ENCODE peak calls at places on chromosomes 16 and 17, in five cellular contexts. U, H, D, L and T are unnamed samples.

GRCh38 chr17:63136381-63137012 is 170.5 kb downstream of the TANC2 start:
- DNase-seq in H (no peak), L (no peak), U (no peak), D (no peak), T (no peak)

GRCh38 chr17:21445091-21445650 is 69.0 kb downstream of the KCNJ12 start:
- DNase-seq in L (no peak), U (no peak), H (no peak), D (no peak), T (no peak)

GRCh38 chr16:53041196-53041977 is 11.3 kb downstream of the CHD9NB start:
- DNase-seq in D (no peak), L (no peak), H (no peak), U (no peak), T (no peak)

GRCh38 chr16:72241930-72242329 is 70.0 kb upstream of the PMFBP1 start:
- DNase-seq in U (peak), L (peak), H (no peak), D (peak), T (peak)

GRCh38 chr17:65750678-65751077 is 189.2 kb upstream of the AXIN2 start:
- DNase-seq in L (peak), H (no peak), D (no peak), U (peak), T (peak)

GRCh38 chr17:20089795-20090547 is 80.8 kb downstream of the SPECC1 start:
- DNase-seq in H (no peak), L (no peak), U (no peak), D (no peak), T (no peak)

GRCh38 chr17:80760501-80760900 is 215.9 kb downstream of the RPTOR start:
- DNase-seq in U (no peak), H (no peak), L (no peak), D (no peak), T (no peak)

GRCh38 chr16:28538733-28539596 is at the start of gene NUPR1:
- DNase-seq in U (no peak), H (no peak), D (no peak), L (no peak), T (peak)

GRCh38 chr17:28567604-28568003 is 3.7 kb downstream of the PIGS start:
- DNase-seq in D (no peak), U (no peak), H (no peak), L (no peak), T (no peak)

GRCh38 chr17:1643293-1643998 is 2.1 kb downstream of the SCARF1 start:
- DNase-seq in L (peak), D (no peak), U (peak), H (no peak), T (no peak)

GRCh38 chr16:68275611-68276191 is 11.4 kb downstream of the SLC7A6 start:
- DNase-seq in D (no peak), U (no peak), H (no peak), L (no peak), T (no peak)

GRCh38 chr17:35486920-35487727 is 38.6 kb upstream of the SLFN13 start:
- DNase-seq in L (no peak), D (no peak), U (no peak), H (no peak), T (no peak)

GRCh38 chr17:78396436-78397335 is 18.2 kb downstream of the PGS1 start:
- DNase-seq in U (no peak), H (no peak), D (no peak), L (no peak), T (no peak)

GRCh38 chr16:54547052-54547451 is 260.5 kb upstream of the IRX3 start:
- DNase-seq in L (no peak), D (no peak), U (no peak), H (no peak), T (no peak)

GRCh38 chr17:27985306-27985705 is 57.2 kb upstream of the NLK start:
- DNase-seq in H (no peak), U (no peak), D (no peak), L (no peak), T (no peak)

GRCh38 chr16:600781-601180 is 10.9 kb downstream of the RAB40C start:
- DNase-seq in U (peak), D (no peak), H (no peak), L (no peak), T (no peak)

GRCh38 chr16:16095646-16096045 is 127.6 kb downstream of the ABCC6 start:
- DNase-seq in H (no peak), L (no peak), D (no peak), U (no peak), T (no peak)

GRCh38 chr16:51636913-51637743 is 486.1 kb upstream of the SALL1 start:
- DNase-seq in L (no peak), U (peak), H (peak), D (no peak), T (no peak)

GRCh38 chr16:82016268-82016667 is 5.0 kb upstream of the SDR42E1 start:
- DNase-seq in U (peak), H (no peak), D (peak), L (peak), T (no peak)

GRCh38 chr16:75261590-75262078 is 10.2 kb upstream of the BCAR1 start:
- DNase-seq in D (no peak), U (peak), H (no peak), L (no peak), T (no peak)

GRCh38 chr16:54143934-54144333 is 142.7 kb downstream of the IRX3 start:
- DNase-seq in D (no peak), U (no peak), L (no peak), H (no peak), T (no peak)

GRCh38 chr16:11257131-11257938 is 1.3 kb upstream of the SOCS1 start:
- DNase-seq in D (peak), H (no peak), L (peak), U (peak), T (no peak)

GRCh38 chr16:11258553-11259287 is 2.7 kb upstream of the SOCS1 start:
- DNase-seq in H (no peak), U (peak), D (no peak), L (no peak), T (no peak)

GRCh38 chr16:11259655-11260595 is 3.9 kb upstream of the SOCS1 start:
- DNase-seq in D (no peak), L (no peak), U (no peak), H (no peak), T (no peak)

GRCh38 chr16:11260596-11260966 is 4.6 kb upstream of the SOCS1 start:
- DNase-seq in H (no peak), L (no peak), D (no peak), U (no peak), T (no peak)

DNA sequence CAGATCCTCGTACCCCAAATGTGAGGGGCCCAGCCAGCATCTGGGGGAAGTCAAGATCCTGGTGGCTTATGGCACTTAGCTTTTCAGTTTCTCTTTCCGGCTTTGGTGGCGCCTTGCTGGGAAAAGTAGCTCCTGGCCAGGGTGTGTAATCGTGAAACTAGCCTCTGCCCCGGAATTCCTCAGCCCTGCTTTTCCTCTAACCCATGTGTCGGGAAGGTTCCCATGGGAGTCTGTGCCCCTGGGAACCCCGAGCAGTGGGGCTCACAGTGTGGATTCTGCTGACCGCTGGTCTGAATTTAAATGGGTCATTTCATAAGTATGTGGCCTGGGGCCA is 3.3 kb upstream of the SOCS1 start:
- DNase-seq in D (no peak), H (no peak), L (no peak), U (no peak), T (no peak)
- H3K27ac ChIP-seq in D (no peak), H (no peak), L (no peak), U (no peak), T (no peak)

GRCh38 chr17:76074390-76075363 is at the start of gene GALR2:
- DNase-seq in L (no peak), U (peak), H (no peak), D (peak), T (no peak)
- TF ChIP-seq SIN3A in L (no peak), U (no peak), H (no peak), D (no peak), T (no peak)

GRCh38 chr17:44029736-44030135 is 15.0 kb upstream of the TMEM101 start:
- DNase-seq in U (no peak), L (no peak), D (no peak), H (no peak), T (no peak)

GRCh38 chr17:44024271-44024663 is 9.5 kb upstream of the TMEM101 start:
- DNase-seq in U (peak), D (no peak), L (no peak), H (no peak), T (no peak)

GRCh38 chr17:44023545-44024270 is 8.9 kb upstream of the TMEM101 start:
- DNase-seq in H (no peak), D (no peak), L (no peak), U (no peak), T (no peak)

GRCh38 chr17:44022246-44022645 is 7.5 kb upstream of the TMEM101 start:
- DNase-seq in U (no peak), L (no peak), D (no peak), H (no peak), T (no peak)

DNA sequence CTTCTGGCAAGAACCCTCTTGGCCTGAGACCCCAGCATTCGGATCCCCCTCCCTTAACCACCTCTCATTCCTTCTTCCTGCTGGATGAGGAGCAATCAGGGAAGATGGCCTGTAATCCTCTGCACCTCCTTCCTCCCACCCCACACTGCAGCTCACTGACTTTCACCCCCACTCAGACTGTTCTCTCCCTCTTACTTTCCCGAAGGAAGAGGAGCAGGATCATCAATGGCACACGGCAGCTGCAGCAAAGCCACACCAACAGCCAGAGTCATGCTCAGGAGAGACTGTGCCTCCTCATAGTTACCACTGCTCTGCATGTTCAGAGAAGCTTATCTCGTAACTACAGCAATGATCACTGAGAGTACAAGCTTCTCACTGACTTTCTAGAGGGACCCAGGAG is 10.1 kb upstream of the TMEM101 start:
- DNase-seq in U (peak), D (no peak), L (no peak), H (no peak), T (no peak)
- H3K27ac ChIP-seq in U (peak), D (no peak), L (no peak), H (no peak), T (no peak)

GRCh38 chr17:73064084-73064938 is 28.2 kb downstream of the SLC39A11 start:
- DNase-seq in D (no peak), L (no peak), U (peak), H (no peak), T (no peak)
- TF ChIP-seq SIN3A in D (no peak), L (no peak), U (no peak), H (no peak), T (no peak)

DNA sequence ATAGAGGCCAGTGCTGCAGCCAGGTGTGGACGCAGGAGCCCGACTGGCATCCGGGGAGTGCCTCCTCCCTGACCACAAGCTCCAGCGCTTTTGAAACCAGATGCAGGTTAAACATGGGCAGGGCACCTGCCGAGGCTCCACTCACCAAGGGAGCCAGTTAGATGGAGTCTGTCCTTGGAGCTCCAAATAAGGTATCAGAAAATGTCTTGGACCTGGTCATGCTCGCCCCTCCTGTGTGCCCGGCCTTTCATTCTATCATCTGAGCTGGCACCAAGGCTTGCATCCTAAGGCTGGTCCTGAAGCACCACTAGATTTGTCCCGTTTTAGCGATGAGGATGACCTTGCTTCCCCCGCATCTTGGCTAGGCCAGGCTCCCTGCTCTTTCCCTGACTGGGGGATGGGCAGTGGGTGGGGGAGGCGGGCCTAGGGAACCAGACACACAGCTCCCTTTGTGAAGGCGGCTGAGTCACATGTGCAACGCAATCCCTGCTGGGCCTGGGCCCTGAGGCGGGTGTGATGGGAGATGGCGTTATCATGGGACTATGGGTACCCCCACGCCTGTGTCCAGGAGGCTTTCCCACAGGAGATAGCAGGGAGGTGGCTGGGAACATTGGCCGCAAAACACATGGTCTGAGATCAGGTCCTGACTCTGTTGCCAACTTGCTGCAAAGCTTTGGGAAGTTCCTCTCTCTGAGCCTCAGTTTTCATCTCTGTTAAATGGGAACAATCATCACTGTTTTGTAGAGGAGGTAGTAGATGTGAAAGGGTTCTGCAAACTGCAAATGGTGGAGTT is 5.0 kb upstream of the ADGRG1 start:
- DNase-seq in L (peak), H (no peak), U (no peak), D (peak), T (no peak)
- H3K27ac ChIP-seq in L (peak), H (no peak), U (no peak), D (no peak), T (peak)

GRCh38 chr16:78060787-78061186 is 38.4 kb downstream of the CLEC3A start:
- DNase-seq in H (no peak), L (no peak), U (no peak), D (no peak), T (no peak)
- TF ChIP-seq SIN3A in H (no peak), L (no peak), U (no peak), D (no peak), T (no peak)